ENCODE peak calls at places on chromosomes 1 and 21, in eight cellular contexts. K is H54, U is KBM-7, Y is GM23338, L is cerebellar cortex, R is T-helper 9 cell, W is brain microvascular endothelial cell, F is IMR-90. E is an unnamed sample.

GRCh38 chr1:57450981-57451380 is 27.1 kb upstream of the DAB1 start:
- DNase-seq in K (no peak), U (no peak), Y (peak), L (no peak), R (no peak), W (no peak), F (no peak), E (no peak)

GRCh38 chr21:42376338-42376982 is 10.1 kb upstream of the TFF1 start:
- DNase-seq in K (no peak), U (no peak), Y (peak), L (no peak), R (peak), W (no peak), F (no peak), E (no peak)

GRCh38 chr1:230853736-230854135 is 14.6 kb downstream of the C1orf198 start:
- DNase-seq in K (no peak), U (no peak), Y (no peak), L (no peak), R (no peak), W (no peak), F (no peak), E (no peak)

GRCh38 chr1:230866171-230866811 is 2.0 kb downstream of the C1orf198 start:
- DNase-seq in K (no peak), U (no peak), Y (no peak), L (peak), R (no peak), W (no peak), F (no peak), E (no peak)

GRCh38 chr1:3744646-3745045 is 7.6 kb upstream of the CCDC27 start:
- DNase-seq in K (no peak), U (no peak), Y (no peak), L (no peak), R (no peak), W (no peak), F (no peak), E (no peak)

GRCh38 chr1:233482388-233482787 is 131.5 kb upstream of the KCNK1 start:
- DNase-seq in K (no peak), U (no peak), Y (no peak), L (no peak), R (no peak), W (no peak), F (no peak), E (no peak)

GRCh38 chr1:217272385-217272784 is 358.5 kb downstream of the GPATCH2 start:
- DNase-seq in K (no peak), U (no peak), Y (no peak), L (no peak), R (no peak), W (peak), F (peak), E (peak)

GRCh38 chr1:151130837-151131586 is 15.4 kb downstream of the SEMA6C start:
- DNase-seq in K (no peak), U (no peak), Y (peak), L (peak), R (peak), W (peak), F (peak), E (peak)

GRCh38 chr1:181090653-181091126 is 2.2 kb downstream of the IER5 start:
- DNase-seq in K (no peak), U (peak), Y (no peak), L (no peak), R (peak), W (no peak), F (no peak), E (peak)

GRCh38 chr1:224339422-224340033 is 9.6 kb upstream of the NVL start:
- DNase-seq in K (no peak), U (no peak), Y (no peak), L (no peak), R (no peak), W (no peak), F (no peak), E (no peak)

GRCh38 chr1:5881526-5882222 is 110.6 kb downstream of the NPHP4 start:
- DNase-seq in K (no peak), U (no peak), Y (no peak), L (no peak), R (no peak), W (no peak), F (no peak), E (peak)

GRCh38 chr1:110136911-110137310 is 13.4 kb upstream of the SLC6A17 start:
- DNase-seq in K (no peak), U (no peak), Y (peak), L (peak), R (no peak), W (no peak), F (no peak), E (no peak)

GRCh38 chr21:44461438-44462089 is 6.3 kb downstream of the LRRC3 start:
- DNase-seq in K (no peak), U (no peak), Y (no peak), L (no peak), R (no peak), W (no peak), F (no peak), E (peak)

GRCh38 chr1:31422505-31423319 is 9.7 kb downstream of the SERINC2 start:
- DNase-seq in K (peak), U (peak), Y (peak), L (peak), R (peak), W (peak), F (peak), E (peak)

GRCh38 chr1:228242313-228242864 is 34.5 kb downstream of the OBSCN start:
- DNase-seq in K (no peak), U (no peak), Y (no peak), L (no peak), R (no peak), W (no peak), F (no peak), E (no peak)

GRCh38 chr1:232333419-232333767 is 296.5 kb downstream of the SIPA1L2 start:
- DNase-seq in K (no peak), U (no peak), Y (no peak), L (no peak), R (no peak), W (no peak), F (no peak), E (no peak)

GRCh38 chr1:226870323-226871046 is at the start of gene PSEN2:
- DNase-seq in K (peak), U (peak), Y (peak), L (peak), R (peak), W (peak), F (peak), E (peak)

GRCh38 chr1:155185783-155186265 is 12.2 kb downstream of the TRIM46 start:
- DNase-seq in K (no peak), U (no peak), Y (no peak), L (no peak), R (no peak), W (no peak), F (no peak), E (no peak)

GRCh38 chr21:29105218-29105617 is 25.2 kb upstream of the MAP3K7CL start:
- DNase-seq in K (peak), U (no peak), Y (no peak), L (no peak), R (no peak), W (peak), F (peak), E (no peak)

GRCh38 chr1:62333431-62333830 is 14.2 kb upstream of the KANK4 start:
- DNase-seq in K (peak), U (no peak), Y (no peak), L (no peak), R (no peak), W (peak), F (no peak), E (no peak)

GRCh38 chr1:117930484-117930883 is 945 bp downstream of the WDR3 start:
- DNase-seq in K (no peak), U (peak), Y (peak), L (peak), R (no peak), W (no peak), F (peak), E (no peak)

GRCh38 chr1:214303538-214303937 is 22.6 kb downstream of the SMYD2 start:
- DNase-seq in K (no peak), U (no peak), Y (no peak), L (no peak), R (no peak), W (no peak), F (peak), E (no peak)

GRCh38 chr1:21255284-21255942 is 34.9 kb downstream of the ECE1 start:
- DNase-seq in K (no peak), U (peak), Y (peak), L (peak), R (peak), W (peak), F (peak), E (peak)

GRCh38 chr1:59473813-59474212 is 176.9 kb downstream of the FGGY start:
- DNase-seq in K (no peak), U (no peak), Y (no peak), L (no peak), R (no peak), W (no peak), F (no peak), E (no peak)

GRCh38 chr1:172835834-172836233 is 176.9 kb downstream of the FASLG start:
- DNase-seq in K (no peak), U (no peak), Y (no peak), L (no peak), R (no peak), W (no peak), F (no peak), E (no peak)

GRCh38 chr1:5977494-5978444 is 14.5 kb downstream of the NPHP4 start:
- DNase-seq in K (no peak), U (no peak), Y (no peak), L (no peak), R (no peak), W (no peak), F (no peak), E (peak)

GRCh38 chr1:155044812-155045690 is 6.1 kb upstream of the ADAM15 start:
- DNase-seq in K (peak), U (peak), Y (peak), L (peak), R (peak), W (peak), F (peak), E (peak)

GRCh38 chr1:117735045-117735992 is 129.5 kb downstream of the TENT5C start:
- DNase-seq in K (peak), U (peak), Y (peak), L (no peak), R (no peak), W (peak), F (peak), E (no peak)

GRCh38 chr1:226397011-226397926 is 10.6 kb downstream of the PARP1 start:
- DNase-seq in K (no peak), U (no peak), Y (no peak), L (no peak), R (no peak), W (no peak), F (no peak), E (no peak)

E was measured in trophoblast cell.